ENCODE peak calls at places on chromosome 19, in eight cellular contexts. W is lung, G is AG10803, Z is fibroblast of the aortic adventitia, L is colonic mucosa, V is osteocyte, T is kidney epithelial cell, A is nephron progenitor cell. N is an unnamed sample.
A peak's percentile ranks its signal among the peaks of the same experiment; 100 is the strongest.

GRCh38 chr19:2756921-2757881 is 17.4 kb upstream of the SLC39A3 start:
- DNase-seq in W (no peak), G (no peak), Z (no peak), L (no peak), V (no peak), T (no peak), A (no peak), N (no peak)

GRCh38 chr19:1063030-1063908 is 3.7 kb upstream of the ARHGAP45 start:
- DNase-seq in W (no peak), G (no peak), Z (no peak), L (peak; percentile 37), V (no peak), T (no peak), A (peak; percentile 42), N (no peak)

GRCh38 chr19:38335949-38336637 is 463 bp downstream of the CATSPERG start:
- DNase-seq in W (peak; percentile 97), G (peak; percentile 94), Z (peak; percentile 92), L (peak; percentile 98), V (peak; percentile 98), T (peak; percentile 73), A (peak; percentile 93), N (peak; percentile 93)

GRCh38 chr19:38395381-38396127 is 7.1 kb downstream of the SPRED3 start:
- DNase-seq in W (no peak), G (no peak), Z (no peak), L (no peak), V (no peak), T (no peak), A (no peak), N (no peak)

GRCh38 chr19:2923510-2923909 is 21.3 kb downstream of the ZNF77 start:
- DNase-seq in W (no peak), G (peak; percentile 99), Z (peak; percentile 90), L (no peak), V (no peak), T (no peak), A (no peak), N (no peak)

GRCh38 chr19:35715981-35716734 is 1.6 kb upstream of the KMT2B start:
- DNase-seq in W (peak; percentile 59), G (peak; percentile 36), Z (no peak), L (peak; percentile 73), V (no peak), T (no peak), A (peak; percentile 73), N (no peak)

GRCh38 chr19:6238256-6238642 is 41.5 kb downstream of the MLLT1 start:
- DNase-seq in W (no peak), G (no peak), Z (peak; percentile 71), L (no peak), V (no peak), T (no peak), A (no peak), N (no peak)

GRCh38 chr19:47032171-47032811 is 12.7 kb downstream of the NPAS1 start:
- DNase-seq in W (peak; percentile 39), G (no peak), Z (no peak), L (peak; percentile 57), V (no peak), T (no peak), A (peak; percentile 64), N (no peak)

GRCh38 chr19:1953037-1953436 is 12.1 kb downstream of the CSNK1G2 start:
- DNase-seq in W (no peak), G (no peak), Z (no peak), L (no peak), V (no peak), T (no peak), A (no peak), N (no peak)

GRCh38 chr19:50365434-50366306 is at the start of gene NAPSA:
- DNase-seq in W (no peak), G (no peak), Z (no peak), L (no peak), V (no peak), T (no peak), A (no peak), N (no peak)

GRCh38 chr19:11555246-11555645 is 3.8 kb downstream of the ELOF1 start:
- DNase-seq in W (no peak), G (no peak), Z (no peak), L (no peak), V (no peak), T (no peak), A (no peak), N (no peak)

GRCh38 chr19:11558881-11559828 is at the start of gene ELOF1:
- DNase-seq in W (peak; percentile 97), G (peak; percentile 97), Z (peak; percentile 98), L (peak; percentile 98), V (peak; percentile 99), T (peak; percentile 95), A (peak; percentile 97), N (peak; percentile 97)

GRCh38 chr19:11563530-11563929 is 4.5 kb upstream of the ELOF1 start:
- DNase-seq in W (no peak), G (no peak), Z (no peak), L (no peak), V (no peak), T (no peak), A (no peak), N (no peak)

GRCh38 chr19:11556634-11557420 is 2.2 kb downstream of the ELOF1 start:
- DNase-seq in W (no peak), G (no peak), Z (no peak), L (no peak), V (no peak), T (no peak), A (no peak), N (no peak)

DNA sequence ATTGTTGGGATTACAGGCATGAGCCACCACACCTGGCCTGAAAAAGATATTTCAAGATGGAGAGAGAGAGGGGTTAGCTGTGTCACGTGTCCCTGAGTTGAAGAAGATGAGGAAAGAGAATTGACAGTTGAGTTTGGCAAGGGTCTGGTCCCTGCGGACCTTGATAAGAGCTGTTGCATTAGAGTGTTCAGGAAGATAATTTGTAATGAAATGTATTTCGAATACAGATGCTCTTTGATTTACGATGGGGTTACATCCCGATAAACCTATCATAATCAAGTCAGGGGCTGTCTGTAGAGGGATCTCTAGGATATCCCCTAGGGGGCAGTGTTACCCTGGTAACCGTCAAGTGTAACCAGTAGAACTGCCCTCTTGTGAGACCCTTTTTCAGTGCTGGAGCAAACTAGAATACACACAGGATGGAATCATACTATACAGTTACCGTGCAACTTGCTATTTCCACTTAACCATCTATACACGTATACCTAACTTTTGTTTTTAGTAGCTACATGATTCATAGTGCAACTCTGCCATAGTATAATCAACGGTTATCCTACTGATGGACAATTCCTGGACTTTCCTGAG is 1.5 kb upstream of the ELOF1 start:
- DNase-seq in W (peak; percentile 51), G (peak; percentile 57), Z (peak; percentile 79), L (peak; percentile 72), V (no peak), T (no peak), A (peak; percentile 68), N (no peak)
- TF ChIP-seq CTCF in W (peak; percentile 54), G (peak; percentile 66), Z (peak; percentile 61), L (peak; percentile 49), V (peak; percentile 68), T (peak; percentile 77), A (peak; percentile 76), N (peak; percentile 79)

DNA sequence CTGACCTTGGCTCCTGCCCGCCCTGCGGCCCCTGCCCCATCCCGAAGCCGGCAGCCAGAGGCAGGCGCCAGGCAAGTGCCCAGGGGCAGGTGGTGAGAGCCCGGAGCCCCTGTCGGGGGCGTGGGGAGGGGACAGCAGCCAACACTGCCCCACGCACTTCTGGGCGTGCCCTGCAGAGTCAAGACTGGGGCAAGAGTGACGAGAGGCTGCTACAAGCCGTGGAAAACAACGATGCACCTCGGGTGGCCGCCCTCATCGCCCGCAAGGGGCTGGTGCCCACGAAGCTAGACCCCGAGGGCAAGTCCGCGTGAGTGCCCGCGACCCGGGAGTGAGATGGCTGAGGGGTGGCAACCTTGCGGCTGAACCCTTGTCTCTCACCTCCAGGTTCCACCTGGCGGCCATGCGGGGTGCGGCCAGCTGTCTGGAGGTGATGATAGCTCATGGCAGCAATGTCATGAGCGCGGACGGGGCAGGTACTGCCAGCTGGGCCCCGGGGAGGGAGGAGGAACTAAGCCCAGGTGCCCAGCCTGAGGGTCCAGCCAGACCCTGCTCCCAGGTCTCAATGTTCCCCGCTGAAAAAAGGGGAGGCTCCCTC is 17.3 kb downstream of the ANKRD24 start:
- DNase-seq in W (no peak), G (no peak), Z (no peak), L (no peak), V (no peak), T (no peak), A (no peak), N (no peak)
- TF ChIP-seq CTCF in W (no peak), G (no peak), Z (no peak), L (no peak), V (no peak), T (no peak), A (peak; percentile 17), N (peak; percentile 19)

GRCh38 chr19:5050905-5051304 is 82.0 kb downstream of the KDM4B start:
- DNase-seq in W (no peak), G (no peak), Z (no peak), L (no peak), V (no peak), T (no peak), A (no peak), N (no peak)

GRCh38 chr19:5052945-5053485 is 84.1 kb downstream of the KDM4B start:
- DNase-seq in W (no peak), G (no peak), Z (no peak), L (no peak), V (no peak), T (no peak), A (no peak), N (no peak)

GRCh38 chr19:5053661-5054060 is 84.7 kb downstream of the KDM4B start:
- DNase-seq in W (no peak), G (no peak), Z (no peak), L (no peak), V (no peak), T (no peak), A (no peak), N (no peak)

GRCh38 chr19:5051619-5052018 is 82.7 kb downstream of the KDM4B start:
- DNase-seq in W (no peak), G (no peak), Z (no peak), L (no peak), V (no peak), T (no peak), A (no peak), N (no peak)

GRCh38 chr19:5052515-5052914 is 83.6 kb downstream of the KDM4B start:
- DNase-seq in W (no peak), G (no peak), Z (no peak), L (no peak), V (no peak), T (no peak), A (no peak), N (no peak)
- TF ChIP-seq CTCF in W (no peak), G (no peak), Z (no peak), L (no peak), V (peak; percentile 7), T (peak; percentile 22), A (no peak), N (no peak)

DNA sequence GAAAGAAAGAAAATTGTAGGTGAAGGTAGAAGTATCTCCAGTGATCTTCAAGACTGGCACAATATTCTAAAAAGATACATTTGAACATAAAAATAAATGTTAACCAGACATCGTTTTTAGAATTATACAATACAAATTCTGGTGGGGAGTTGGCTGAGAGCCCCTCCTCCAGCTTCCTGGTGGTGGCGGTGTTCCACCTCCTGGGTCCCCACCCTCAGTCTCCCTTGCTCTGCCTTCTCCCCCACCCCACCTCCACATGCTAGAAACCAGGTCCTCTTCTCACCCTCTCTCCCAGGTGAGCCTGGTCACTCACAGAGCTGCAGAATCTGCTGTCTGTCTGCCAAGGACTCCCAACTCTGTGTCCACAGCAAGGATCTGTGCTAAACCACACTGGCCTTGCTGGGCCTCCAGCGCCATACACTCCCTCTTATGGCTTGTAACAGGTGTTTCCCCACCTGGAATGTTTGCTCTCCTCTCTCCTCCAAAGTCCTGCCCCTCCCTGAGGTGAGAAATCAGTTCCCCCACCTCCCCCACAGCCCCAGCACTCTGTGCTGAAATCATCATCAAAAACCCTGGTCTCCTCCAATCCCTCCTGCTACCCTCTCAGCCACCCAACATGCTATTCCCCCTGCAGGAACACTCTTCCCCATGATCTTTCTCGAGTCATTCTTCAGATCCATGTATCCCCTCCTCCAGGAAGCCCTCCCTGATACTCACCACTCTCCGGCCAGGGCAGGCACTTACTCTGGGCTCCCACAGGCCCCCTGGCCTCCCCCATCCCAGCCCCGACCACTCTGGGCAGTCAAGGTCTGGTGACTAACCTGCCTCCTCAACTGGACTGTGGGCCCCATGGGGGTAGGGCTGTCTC is 20.5 kb upstream of the CYP2S1 start:
- DNase-seq in W (peak; percentile 37), G (no peak), Z (no peak), L (peak; percentile 61), V (no peak), T (no peak), A (no peak), N (no peak)
- TF ChIP-seq CTCF in W (no peak), G (no peak), Z (no peak), L (no peak), V (no peak), T (no peak), A (no peak), N (no peak)